ENCODE peak calls at places on chromosomes 16 and 17, in eight cellular contexts. X is transverse colon, V is K562, N is stomach, A is sigmoid colon, S is upper lobe of left lung, E is SK-N-SH, C is endothelial cell of umbilical vein. L is an unnamed sample. For H3K36me3, the result is how much of the 10 kb centered on the place peaks cover.

GRCh38 chr17:80503921-80504320 is 27.5 kb upstream of the NPTX1 start:
- DNase-seq in S (no peak), C (no peak), V (no peak), X (no peak), A (no peak), N (no peak), E (no peak), L (no peak)

GRCh38 chr16:53094013-53094630 is 39.3 kb downstream of the CHD9 start:
- DNase-seq in N (peak), S (peak), C (peak), V (peak), A (peak), X (peak), E (no peak), L (no peak)

GRCh38 chr16:83353241-83353640 is 454.5 kb upstream of the HSBP1 start:
- DNase-seq in N (no peak), X (no peak), C (no peak), S (no peak), V (no peak), A (no peak), E (no peak), L (no peak)

GRCh38 chr16:2273484-2273883 is 5.6 kb upstream of the RNPS1 start:
- DNase-seq in N (no peak), A (no peak), S (no peak), C (no peak), X (no peak), V (no peak), E (no peak), L (no peak)

GRCh38 chr17:4593021-4593797 is 8.9 kb downstream of the SMTNL2 start:
- DNase-seq in X (no peak), V (no peak), S (no peak), A (no peak), N (no peak), C (no peak), E (no peak), L (no peak)

GRCh38 chr17:83200231-83200699 is 120.9 kb downstream of the METRNL start:
- DNase-seq in A (peak), S (peak), V (no peak), X (peak), E (no peak), C (no peak), N (peak), L (no peak)

GRCh38 chr17:80216473-80217456 is 3.4 kb downstream of the SGSH start:
- DNase-seq in A (no peak), C (no peak), N (no peak), X (no peak), S (peak), E (no peak), V (no peak), L (no peak)

GRCh38 chr17:31824771-31825360 is 34.2 kb downstream of the COPRS start:
- DNase-seq in N (no peak), S (no peak), X (no peak), V (no peak), A (no peak), E (no peak), C (peak), L (no peak)

GRCh38 chr16:48014349-48015135 is 141.3 kb downstream of the ABCC12 start:
- DNase-seq in C (no peak), V (no peak), S (no peak), A (no peak), N (no peak), E (no peak), X (no peak), L (peak)

GRCh38 chr17:13158511-13159240 is 140.8 kb upstream of the ELAC2 start:
- DNase-seq in V (no peak), S (no peak), A (no peak), N (no peak), X (no peak), E (no peak), C (no peak), L (no peak)

GRCh38 chr16:4847774-4848587 is 700 bp downstream of the UBN1 start:
- DNase-seq in X (peak), A (peak), N (peak), E (peak), S (peak), V (peak), C (peak), L (no peak)

GRCh38 chr17:39601758-39602532 is 5.8 kb downstream of the NEUROD2 start:
- DNase-seq in C (no peak), X (no peak), N (no peak), A (no peak), E (peak), V (no peak), S (no peak), L (no peak)

GRCh38 chr16:89257281-89257731 is 39.8 kb downstream of the ZNF778 start:
- DNase-seq in N (no peak), E (peak), V (no peak), A (no peak), X (no peak), S (peak), C (peak), L (no peak)

DNA sequence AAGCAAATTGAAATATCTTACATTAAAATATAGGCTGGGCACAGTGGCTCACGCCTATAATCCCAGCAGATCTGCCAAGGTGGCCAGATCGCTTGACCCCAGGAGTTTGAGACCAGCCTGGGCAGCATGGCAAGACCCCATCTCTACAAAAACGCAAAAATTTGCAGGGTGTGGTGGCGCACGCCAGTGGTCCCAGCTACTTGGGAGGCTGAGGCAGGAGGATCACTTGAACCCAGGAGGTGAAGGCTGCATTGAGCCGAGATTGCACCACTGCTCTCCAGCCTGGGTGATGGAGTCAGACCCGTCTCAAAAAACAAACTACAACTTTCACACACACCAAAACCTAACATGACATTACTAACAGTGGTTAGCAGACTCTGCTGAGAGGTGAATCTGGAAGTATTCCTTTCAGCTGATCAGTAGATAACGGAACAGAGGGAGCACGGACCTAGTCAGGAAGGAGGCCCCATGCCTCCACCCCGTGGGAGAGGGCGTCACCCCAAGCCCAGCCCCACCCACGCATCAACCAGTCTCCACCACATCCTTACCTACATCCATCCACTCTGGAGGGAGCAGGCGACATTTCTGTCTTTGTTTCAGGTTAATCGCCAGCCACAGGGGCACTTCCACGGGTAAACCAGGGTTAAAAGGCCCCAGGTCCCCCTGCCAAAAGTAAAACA is 1.7 kb downstream of the GINS2 start:
- DNase-seq in A (no peak), X (peak), V (peak), C (no peak), E (no peak), S (no peak), N (no peak), L (no peak)
- H3K4me3 ChIP-seq in A (no peak), X (no peak), V (peak), C (no peak), E (no peak), S (no peak), N (no peak), L (no peak)

DNA sequence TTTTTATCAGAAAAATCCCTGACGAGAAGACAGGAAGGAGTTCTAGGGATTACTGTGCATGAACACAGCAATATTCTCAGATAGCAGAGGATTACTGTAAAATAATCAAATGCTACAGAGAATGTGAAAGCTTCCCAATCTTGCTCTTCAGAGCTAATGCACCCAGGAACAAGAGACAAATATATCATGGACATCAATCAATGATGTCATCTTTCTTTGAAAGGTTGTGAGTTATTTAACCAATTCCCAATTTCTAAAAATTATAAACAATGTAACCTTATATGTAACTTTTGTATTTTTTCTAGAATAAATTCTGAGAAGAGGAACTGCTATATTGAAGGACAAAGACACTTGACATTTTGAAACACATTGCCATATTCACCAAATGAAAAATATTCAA is 46.5 kb downstream of the BRD7 start:
- DNase-seq in C (no peak), V (no peak), X (no peak), N (no peak), A (no peak), E (no peak), S (no peak), L (no peak)
- H3K36me3 ChIP-seq in C (under half), V (half or more), X (half or more), N (under half), A (half or more), E (half or more), S (under half), L (half or more)

GRCh38 chr17:57938061-57938502 is 17.1 kb downstream of the CUEDC1 start:
- DNase-seq in V (no peak), C (no peak), N (no peak), S (no peak), A (no peak), E (no peak), X (no peak), L (no peak)

GRCh38 chr17:57940217-57940616 is 15.0 kb downstream of the CUEDC1 start:
- DNase-seq in N (no peak), S (no peak), X (no peak), V (no peak), A (no peak), C (no peak), E (no peak), L (no peak)

GRCh38 chr17:57937492-57937891 is 17.7 kb downstream of the CUEDC1 start:
- DNase-seq in C (no peak), A (no peak), V (no peak), N (no peak), S (no peak), X (no peak), E (no peak), L (no peak)

GRCh38 chr17:57939797-57940196 is 15.4 kb downstream of the CUEDC1 start:
- DNase-seq in V (peak), X (peak), E (no peak), A (no peak), N (no peak), S (peak), C (no peak), L (no peak)

DNA sequence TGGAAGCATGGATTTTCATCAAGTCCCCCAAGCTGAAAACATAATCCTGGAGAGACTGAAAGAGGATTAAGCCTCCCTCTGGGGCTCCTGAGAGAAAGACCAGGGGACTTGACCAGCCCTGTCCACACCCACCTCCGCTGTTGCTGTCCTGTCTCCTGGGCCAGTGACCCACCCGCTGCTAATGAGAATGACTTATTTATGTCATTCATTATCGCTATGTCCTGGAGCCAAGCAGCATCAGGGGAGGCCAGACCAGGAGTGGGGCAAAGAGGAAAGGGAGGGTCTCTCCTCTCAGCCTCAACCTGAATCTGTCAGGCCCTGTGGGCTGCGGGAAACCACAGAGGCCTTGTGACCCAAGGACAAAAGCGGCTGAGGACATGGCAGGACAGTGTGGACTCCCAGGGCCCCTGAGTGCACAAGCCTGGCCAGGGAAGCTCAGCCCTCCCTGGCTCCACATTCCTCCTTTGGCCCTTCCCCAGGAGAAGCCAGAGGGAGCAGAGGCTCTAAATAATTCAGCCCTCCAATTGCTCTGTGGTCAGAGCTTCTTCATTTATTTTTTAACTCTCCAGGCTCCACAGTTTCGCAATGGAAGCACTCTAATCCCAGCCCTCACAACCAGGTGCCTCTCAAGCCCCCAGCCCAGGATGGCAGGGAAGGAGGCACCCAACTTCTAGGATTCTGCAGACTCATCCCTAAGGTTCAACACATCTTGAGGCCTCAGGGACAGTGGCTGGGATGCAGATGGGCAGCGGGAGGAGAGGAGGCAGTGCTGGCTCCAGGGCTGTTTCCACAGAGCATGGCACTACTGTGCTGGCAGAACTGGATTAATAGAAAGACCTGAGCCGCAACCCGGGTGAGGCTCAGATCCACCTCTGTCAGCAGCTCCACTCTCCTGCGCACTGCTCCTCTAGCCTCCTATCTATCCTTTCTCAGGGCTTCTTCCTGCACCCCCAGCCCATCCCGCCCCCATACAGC is 19.1 kb downstream of the CUEDC1 start:
- DNase-seq in V (no peak), N (no peak), X (peak), A (peak), E (peak), S (no peak), C (no peak), L (no peak)
- TF ChIP-seq POLR2AphosphoS5 in V (no peak), N (no peak), X (no peak), A (peak), E (no peak), S (no peak), C (no peak), L (no peak)

GRCh38 chr17:7379134-7379533 is 1.8 kb upstream of the TNK1 start:
- DNase-seq in X (no peak), V (no peak), E (no peak), A (no peak), N (no peak), C (no peak), S (no peak), L (no peak)

GRCh38 chr17:7370853-7371252 is 10.0 kb upstream of the TNK1 start:
- DNase-seq in C (no peak), V (no peak), S (no peak), E (no peak), X (no peak), N (no peak), A (no peak), L (no peak)

GRCh38 chr17:7380321-7380720 is 568 bp upstream of the TNK1 start:
- DNase-seq in A (peak), E (peak), X (peak), N (peak), C (no peak), S (no peak), V (no peak), L (no peak)

DNA sequence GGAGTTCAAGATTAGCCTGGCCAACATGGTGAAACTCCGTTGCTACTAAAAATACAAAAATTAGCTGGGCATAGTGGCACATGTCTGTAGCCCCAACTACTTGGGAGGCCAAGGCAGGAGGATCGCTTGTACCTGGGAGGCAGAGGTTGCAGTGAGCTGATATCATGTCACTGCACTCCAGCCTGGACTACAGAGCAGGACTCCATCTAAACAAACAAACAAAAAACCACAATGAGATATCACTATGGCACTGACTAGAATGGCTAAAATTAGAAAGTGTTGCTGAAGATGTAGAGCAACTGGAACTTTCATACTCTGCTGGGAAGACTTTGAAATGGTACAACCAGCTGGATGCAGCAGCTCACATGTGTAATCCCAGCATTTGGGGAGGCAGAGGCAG is 6.5 kb upstream of the TNK1 start:
- DNase-seq in V (no peak), C (no peak), E (no peak), X (no peak), N (no peak), A (no peak), S (no peak), L (no peak)
- H3K4me3 ChIP-seq in V (no peak), C (no peak), E (no peak), X (no peak), N (no peak), A (no peak), S (no peak), L (no peak)

L was measured in HCT116.